ENCODE peak calls at places on chromosome 6, in four cellular contexts. One of them, this sample, is unnamed.

GRCh38 chr6:41232667-41233066 is 4.5 kb downstream of the TREML4 start:
- DNase-seq in suprapubic skin: no peak
- DNase-seq in thyroid gland: no peak
- DNase-seq in heart left ventricle: no peak
- DNase-seq in this sample: no peak

GRCh38 chr6:45477785-45478184 is 100.1 kb upstream of the SUPT3H start:
- DNase-seq in thyroid gland: no peak
- DNase-seq in suprapubic skin: no peak
- DNase-seq in heart left ventricle: no peak
- DNase-seq in this sample: no peak

GRCh38 chr6:24709014-24709711 is 9.8 kb downstream of the C6orf62 start:
- DNase-seq in suprapubic skin: no peak
- DNase-seq in heart left ventricle: no peak
- DNase-seq in thyroid gland: no peak
- DNase-seq in this sample: no peak

GRCh38 chr6:99308788-99309187 is 40.7 kb downstream of the FAXC start:
- DNase-seq in heart left ventricle: no peak
- DNase-seq in suprapubic skin: no peak
- DNase-seq in thyroid gland: no peak
- DNase-seq in this sample: no peak

GRCh38 chr6:135586844-135587243 is 89.3 kb upstream of the AHI1 start:
- DNase-seq in thyroid gland: peak
- DNase-seq in suprapubic skin: no peak
- DNase-seq in heart left ventricle: no peak
- DNase-seq in this sample: no peak

GRCh38 chr6:26599591-26599990 is 2.8 kb downstream of the ABT1 start:
- DNase-seq in heart left ventricle: no peak
- DNase-seq in suprapubic skin: no peak
- DNase-seq in thyroid gland: no peak
- DNase-seq in this sample: no peak

GRCh38 chr6:91149246-91149645 is 562.4 kb upstream of the MAP3K7 start:
- DNase-seq in thyroid gland: no peak
- DNase-seq in suprapubic skin: no peak
- DNase-seq in heart left ventricle: no peak
- DNase-seq in this sample: no peak

GRCh38 chr6:129110687-129111343 is 227.9 kb downstream of the LAMA2 start:
- DNase-seq in heart left ventricle: no peak
- DNase-seq in thyroid gland: no peak
- DNase-seq in suprapubic skin: no peak
- DNase-seq in this sample: no peak

GRCh38 chr6:99995916-99996315 is 1.9 kb upstream of the MCHR2 start:
- DNase-seq in thyroid gland: no peak
- DNase-seq in suprapubic skin: no peak
- DNase-seq in heart left ventricle: no peak
- DNase-seq in this sample: no peak

GRCh38 chr6:53476979-53477378 is 67.9 kb downstream of the GCLC start:
- DNase-seq in heart left ventricle: no peak
- DNase-seq in suprapubic skin: no peak
- DNase-seq in thyroid gland: no peak
- DNase-seq in this sample: no peak

GRCh38 chr6:161215193-161215592 is 58.7 kb downstream of the AGPAT4 start:
- DNase-seq in thyroid gland: no peak
- DNase-seq in suprapubic skin: no peak
- DNase-seq in heart left ventricle: no peak
- DNase-seq in this sample: no peak

GRCh38 chr6:11140061-11140460 is 28.5 kb upstream of the ERVFRD-1 start:
- DNase-seq in suprapubic skin: no peak
- DNase-seq in heart left ventricle: no peak
- DNase-seq in thyroid gland: no peak
- DNase-seq in this sample: no peak

GRCh38 chr6:170026272-170027110 is 264.4 kb downstream of the DLL1 start:
- DNase-seq in thyroid gland: peak
- DNase-seq in heart left ventricle: no peak
- DNase-seq in suprapubic skin: peak
- DNase-seq in this sample: peak

GRCh38 chr6:112691289-112691688 is 344.2 kb downstream of the RFPL4B start:
- DNase-seq in thyroid gland: no peak
- DNase-seq in suprapubic skin: peak
- DNase-seq in heart left ventricle: no peak
- DNase-seq in this sample: no peak

GRCh38 chr6:90284745-90285481 is 11.7 kb downstream of the BACH2 start:
- DNase-seq in suprapubic skin: no peak
- DNase-seq in thyroid gland: no peak
- DNase-seq in heart left ventricle: no peak
- DNase-seq in this sample: no peak

GRCh38 chr6:82179415-82179814 is 68.1 kb downstream of the IBTK start:
- DNase-seq in heart left ventricle: no peak
- DNase-seq in suprapubic skin: no peak
- DNase-seq in thyroid gland: no peak
- DNase-seq in this sample: no peak

GRCh38 chr6:146847426-146847825 is 248.7 kb downstream of the ADGB start:
- DNase-seq in suprapubic skin: no peak
- DNase-seq in thyroid gland: no peak
- DNase-seq in heart left ventricle: no peak
- DNase-seq in this sample: no peak

GRCh38 chr6:139114741-139115140 is 20.1 kb upstream of the HECA start:
- DNase-seq in thyroid gland: no peak
- DNase-seq in suprapubic skin: no peak
- DNase-seq in heart left ventricle: no peak
- DNase-seq in this sample: no peak

GRCh38 chr6:54214286-54214685 is 94.0 kb upstream of the TINAG start:
- DNase-seq in thyroid gland: no peak
- DNase-seq in heart left ventricle: no peak
- DNase-seq in suprapubic skin: no peak
- DNase-seq in this sample: no peak

GRCh38 chr6:135085700-135086413 is 31.2 kb upstream of the HBS1L start:
- DNase-seq in suprapubic skin: no peak
- DNase-seq in heart left ventricle: no peak
- DNase-seq in thyroid gland: no peak
- DNase-seq in this sample: no peak

GRCh38 chr6:25417206-25417605 is 138.0 kb downstream of the CARMIL1 start:
- DNase-seq in thyroid gland: peak
- DNase-seq in suprapubic skin: no peak
- DNase-seq in heart left ventricle: no peak
- DNase-seq in this sample: no peak

GRCh38 chr6:96659084-96659845 is 96.3 kb downstream of the FHL5 start:
- DNase-seq in heart left ventricle: no peak
- DNase-seq in suprapubic skin: no peak
- DNase-seq in thyroid gland: no peak
- DNase-seq in this sample: no peak

GRCh38 chr6:25054469-25054868 is 118.7 kb upstream of the RIPOR2 start:
- DNase-seq in heart left ventricle: no peak
- DNase-seq in suprapubic skin: no peak
- DNase-seq in thyroid gland: no peak
- DNase-seq in this sample: no peak

GRCh38 chr6:82761674-82762345 is 303.8 kb downstream of the UBE3D start:
- DNase-seq in heart left ventricle: no peak
- DNase-seq in suprapubic skin: no peak
- DNase-seq in thyroid gland: no peak
- DNase-seq in this sample: no peak

GRCh38 chr6:126051739-126052138 is 65.4 kb downstream of the TRMT11 start:
- DNase-seq in thyroid gland: no peak
- DNase-seq in suprapubic skin: no peak
- DNase-seq in heart left ventricle: no peak
- DNase-seq in this sample: no peak

GRCh38 chr6:3410385-3411360 is 46.2 kb downstream of the SLC22A23 start:
- DNase-seq in heart left ventricle: no peak
- DNase-seq in thyroid gland: peak
- DNase-seq in suprapubic skin: peak
- DNase-seq in this sample: peak

GRCh38 chr6:136226674-136227377 is 23.3 kb downstream of the MTFR2 start:
- DNase-seq in thyroid gland: no peak
- DNase-seq in heart left ventricle: no peak
- DNase-seq in suprapubic skin: no peak
- DNase-seq in this sample: no peak

GRCh38 chr6:43773981-43774775 is 4.2 kb downstream of the VEGFA start:
- DNase-seq in suprapubic skin: no peak
- DNase-seq in thyroid gland: no peak
- DNase-seq in heart left ventricle: no peak
- DNase-seq in this sample: peak

GRCh38 chr6:74753883-74754600 is 451.8 kb downstream of the COL12A1 start:
- DNase-seq in thyroid gland: no peak
- DNase-seq in suprapubic skin: no peak
- DNase-seq in heart left ventricle: no peak
- DNase-seq in this sample: no peak

GRCh38 chr6:123519191-123519510 is 117.6 kb downstream of the TRDN start:
- DNase-seq in thyroid gland: no peak
- DNase-seq in suprapubic skin: no peak
- DNase-seq in heart left ventricle: peak
- DNase-seq in this sample: peak

GRCh38 chr6:49202923-49203322 is 260.1 kb downstream of the MMUT start:
- DNase-seq in thyroid gland: no peak
- DNase-seq in suprapubic skin: no peak
- DNase-seq in heart left ventricle: no peak
- DNase-seq in this sample: no peak

GRCh38 chr6:73585566-73586415 is 65.0 kb upstream of the EEF1A1 start:
- DNase-seq in suprapubic skin: no peak
- DNase-seq in thyroid gland: peak
- DNase-seq in heart left ventricle: no peak
- DNase-seq in this sample: no peak

GRCh38 chr6:154993710-154994109 is 1.4 kb upstream of the TIAM2 start:
- DNase-seq in suprapubic skin: no peak
- DNase-seq in heart left ventricle: no peak
- DNase-seq in thyroid gland: no peak
- DNase-seq in this sample: no peak

GRCh38 chr6:31267504-31268371 is 4.2 kb downstream of the HLA-C start:
- DNase-seq in thyroid gland: no peak
- DNase-seq in suprapubic skin: no peak
- DNase-seq in heart left ventricle: no peak
- DNase-seq in this sample: no peak

GRCh38 chr6:163438940-163439335 is 24.4 kb downstream of the QKI start:
- DNase-seq in suprapubic skin: peak
- DNase-seq in thyroid gland: peak
- DNase-seq in heart left ventricle: peak
- DNase-seq in this sample: no peak

GRCh38 chr6:27477318-27478013 is 4.6 kb upstream of the ZNF184 start:
- DNase-seq in suprapubic skin: no peak
- DNase-seq in heart left ventricle: no peak
- DNase-seq in thyroid gland: no peak
- DNase-seq in this sample: no peak

GRCh38 chr6:36685198-36685919 is 6.8 kb downstream of the CDKN1A start:
- DNase-seq in heart left ventricle: no peak
- DNase-seq in thyroid gland: no peak
- DNase-seq in suprapubic skin: peak
- DNase-seq in this sample: no peak
- TF ChIP-seq POLR2A in heart left ventricle: no peak
- TF ChIP-seq POLR2A in thyroid gland: no peak
- TF ChIP-seq POLR2A in suprapubic skin: peak
- TF ChIP-seq POLR2A in this sample: no peak

GRCh38 chr6:111322145-111322544 is 160.9 kb downstream of the REV3L start:
- DNase-seq in heart left ventricle: no peak
- DNase-seq in suprapubic skin: no peak
- DNase-seq in thyroid gland: no peak
- DNase-seq in this sample: no peak
- TF ChIP-seq CTCF in heart left ventricle: no peak
- TF ChIP-seq CTCF in suprapubic skin: no peak
- TF ChIP-seq CTCF in thyroid gland: no peak
- TF ChIP-seq CTCF in this sample: no peak

GRCh38 chr6:166342293-166343156 is at the start of gene SFT2D1:
- DNase-seq in heart left ventricle: peak
- DNase-seq in thyroid gland: peak
- DNase-seq in suprapubic skin: peak
- DNase-seq in this sample: peak
- TF ChIP-seq POLR2A in heart left ventricle: peak
- TF ChIP-seq POLR2A in thyroid gland: peak
- TF ChIP-seq POLR2A in suprapubic skin: peak
- TF ChIP-seq POLR2A in this sample: peak

GRCh38 chr6:33124947-33125346 is 49.2 kb downstream of the HLA-DPB1 start:
- DNase-seq in heart left ventricle: no peak
- DNase-seq in suprapubic skin: no peak
- DNase-seq in thyroid gland: no peak
- DNase-seq in this sample: no peak

GRCh38 chr6:33126101-33126714 is 50.4 kb downstream of the HLA-DPB1 start:
- DNase-seq in heart left ventricle: peak
- DNase-seq in thyroid gland: peak
- DNase-seq in suprapubic skin: peak
- DNase-seq in this sample: peak

GRCh38 chr6:33123181-33123580 is 47.4 kb downstream of the HLA-DPB1 start:
- DNase-seq in heart left ventricle: no peak
- DNase-seq in suprapubic skin: no peak
- DNase-seq in thyroid gland: no peak
- DNase-seq in this sample: no peak

GRCh38 chr6:33124525-33124901 is 48.7 kb downstream of the HLA-DPB1 start:
- DNase-seq in thyroid gland: no peak
- DNase-seq in heart left ventricle: no peak
- DNase-seq in suprapubic skin: no peak
- DNase-seq in this sample: no peak

GRCh38 chr6:33123732-33124524 is 48.1 kb downstream of the HLA-DPB1 start:
- DNase-seq in heart left ventricle: no peak
- DNase-seq in suprapubic skin: no peak
- DNase-seq in thyroid gland: no peak
- DNase-seq in this sample: no peak
- TF ChIP-seq CTCF in heart left ventricle: peak
- TF ChIP-seq CTCF in suprapubic skin: peak
- TF ChIP-seq CTCF in thyroid gland: no peak
- TF ChIP-seq CTCF in this sample: no peak

This sample was measured in sigmoid colon.